ENCODE peak calls at places on chromosomes 1 and 21, in nine cellular contexts. Q is brain microvascular endothelial cell; L is colonic mucosa; W is suprapubic skin; C is lower lobe of right lung; U is CD4-positive, alpha-beta T cell; K is uterus; N is ovary; Y is heart left ventricle. X is an unnamed sample.

GRCh38 chr1:242452573-242452972 is 71.9 kb downstream of the PLD5 start:
- DNase-seq in K (no peak), W (no peak), U (no peak), Y (no peak), C (no peak), N (no peak), L (no peak), Q (no peak), X (no peak)

GRCh38 chr1:174713796-174714195 is 266.0 kb downstream of the GPR52 start:
- DNase-seq in N (no peak), L (no peak), K (no peak), Y (no peak), C (no peak), U (no peak), W (no peak), Q (no peak), X (no peak)

GRCh38 chr1:61223140-61223539 is 140.8 kb downstream of the NFIA start:
- DNase-seq in Q (no peak), C (no peak), U (no peak), K (no peak), W (no peak), N (no peak), Y (no peak), L (no peak), X (no peak)

GRCh38 chr1:6511056-6511455 is 19.6 kb upstream of the PLEKHG5 start:
- DNase-seq in U (no peak), W (no peak), C (no peak), L (no peak), N (no peak), Q (no peak), K (no peak), Y (peak), X (no peak)

GRCh38 chr1:31548518-31548898 is 27.8 kb upstream of the TINAGL1 start:
- DNase-seq in U (no peak), K (peak), Q (no peak), L (no peak), Y (no peak), W (no peak), C (peak), N (peak), X (no peak)

GRCh38 chr21:33212159-33212851 is 17.4 kb upstream of the IFNAR2 start:
- DNase-seq in C (no peak), Q (peak), U (no peak), K (no peak), W (no peak), Y (no peak), L (no peak), N (no peak), X (no peak)

GRCh38 chr1:27141266-27142003 is 13.5 kb downstream of the SLC9A1 start:
- DNase-seq in C (peak), Y (no peak), U (no peak), W (no peak), L (peak), K (no peak), Q (no peak), N (no peak), X (no peak)

GRCh38 chr1:45895406-45895805 is 92.0 kb downstream of the MAST2 start:
- DNase-seq in U (no peak), K (no peak), Q (no peak), W (no peak), Y (no peak), N (no peak), L (no peak), C (no peak), X (no peak)

GRCh38 chr1:2310332-2311183 is 80.8 kb downstream of the MORN1 start:
- DNase-seq in U (no peak), N (peak), L (no peak), C (no peak), K (peak), Q (no peak), W (no peak), Y (no peak), X (peak)

GRCh38 chr21:42645211-42646075 is 8.0 kb upstream of the PDE9A start:
- DNase-seq in W (no peak), U (no peak), C (no peak), Y (peak), L (no peak), K (no peak), Q (no peak), N (no peak), X (no peak)

GRCh38 chr1:205142105-205142475 is 20.3 kb upstream of the RBBP5 start:
- DNase-seq in L (no peak), N (no peak), U (no peak), Q (no peak), K (no peak), C (no peak), Y (no peak), W (no peak), X (no peak)

GRCh38 chr1:212007896-212008295 is 27.5 kb downstream of the INTS7 start:
- DNase-seq in U (no peak), Q (no peak), N (no peak), W (no peak), C (no peak), Y (no peak), K (no peak), L (no peak), X (no peak)

GRCh38 chr1:53919675-53920066 is 25.7 kb downstream of the DIO1 start:
- DNase-seq in L (no peak), W (no peak), Q (peak), C (no peak), N (no peak), K (no peak), U (no peak), Y (no peak), X (no peak)

GRCh38 chr1:99647460-99647859 is 1.5 kb downstream of the PALMD start:
- DNase-seq in C (no peak), K (no peak), Y (peak), N (no peak), Q (no peak), W (no peak), L (no peak), U (no peak), X (no peak)

GRCh38 chr1:216670118-216670870 is 52.9 kb downstream of the ESRRG start:
- DNase-seq in K (no peak), Q (no peak), C (no peak), U (no peak), N (no peak), Y (no peak), L (no peak), W (no peak), X (no peak)

GRCh38 chr1:53112861-53113260 is 29.6 kb downstream of the SLC1A7 start:
- DNase-seq in Y (no peak), K (no peak), W (no peak), Q (no peak), N (no peak), U (no peak), L (no peak), C (no peak), X (no peak)

GRCh38 chr1:15717418-15718131 is 18.5 kb upstream of the SLC25A34 start:
- DNase-seq in Y (peak), Q (no peak), N (no peak), U (no peak), W (no peak), L (no peak), K (no peak), C (peak), X (no peak)

GRCh38 chr1:59107516-59107915 is 189.4 kb upstream of the FGGY start:
- DNase-seq in N (no peak), C (no peak), L (no peak), Y (peak), U (no peak), Q (no peak), K (peak), W (peak), X (no peak)

GRCh38 chr1:158026641-158027040 is 33.2 kb downstream of the KIRREL1 start:
- DNase-seq in Q (no peak), U (no peak), N (no peak), C (no peak), Y (no peak), W (no peak), K (no peak), L (no peak), X (no peak)

GRCh38 chr1:43441166-43441893 is 12.4 kb downstream of the HYI start:
- DNase-seq in C (no peak), K (peak), U (no peak), W (no peak), Q (no peak), L (no peak), Y (no peak), N (no peak), X (no peak)

GRCh38 chr1:229815076-229815475 is 189.0 kb downstream of the URB2 start:
- DNase-seq in Q (no peak), L (no peak), N (no peak), U (no peak), C (no peak), Y (no peak), K (no peak), W (no peak), X (no peak)

GRCh38 chr1:65525297-65526048 is 105.0 kb downstream of the LEPR start:
- DNase-seq in W (no peak), Q (no peak), K (peak), C (peak), N (peak), U (no peak), Y (peak), L (no peak), X (no peak)

GRCh38 chr1:109619405-109619654 is at the start of gene GNAT2:
- DNase-seq in K (no peak), L (no peak), U (no peak), C (no peak), Y (no peak), N (no peak), Q (no peak), W (no peak), X (no peak)

GRCh38 chr1:109714661-109715372 is 2.8 kb downstream of the GSTM5 start:
- DNase-seq in C (no peak), K (no peak), Q (no peak), U (no peak), Y (no peak), L (no peak), N (no peak), W (no peak), X (no peak)

GRCh38 chr1:44557756-44558155 is 116.5 kb downstream of the TMEM53 start:
- DNase-seq in U (no peak), N (no peak), K (no peak), Y (no peak), Q (no peak), C (no peak), L (no peak), W (no peak), X (no peak)

GRCh38 chr1:44553771-44554170 is 120.5 kb downstream of the TMEM53 start:
- DNase-seq in Q (peak), K (no peak), N (no peak), W (no peak), U (no peak), Y (no peak), L (no peak), C (no peak), X (no peak)

GRCh38 chr1:44554706-44555105 is 119.6 kb downstream of the TMEM53 start:
- DNase-seq in L (no peak), N (no peak), K (no peak), U (no peak), Y (no peak), Q (no peak), W (no peak), C (no peak), X (no peak)

GRCh38 chr1:44549491-44549890 is 124.8 kb downstream of the TMEM53 start:
- DNase-seq in K (no peak), Y (no peak), U (no peak), W (no peak), C (no peak), Q (no peak), N (no peak), L (no peak), X (no peak)

GRCh38 chr1:44553127-44553758 is 121.0 kb downstream of the TMEM53 start:
- DNase-seq in L (no peak), W (no peak), C (no peak), Q (no peak), K (no peak), Y (no peak), N (no peak), U (no peak), X (no peak)
- H3K27ac ChIP-seq in L (no peak), W (no peak), C (no peak), Q (no peak), K (no peak), Y (no peak), N (no peak), U (no peak), X (peak)

GRCh38 chr21:41422546-41423372 is 3.3 kb upstream of the MX1 start:
- DNase-seq in L (no peak), N (no peak), U (no peak), W (no peak), Q (no peak), C (no peak), K (no peak), Y (no peak), X (no peak)

GRCh38 chr21:41418393-41418792 is 7.6 kb upstream of the MX1 start:
- DNase-seq in W (no peak), K (no peak), L (no peak), Y (no peak), N (no peak), C (no peak), Q (no peak), U (no peak), X (no peak)

GRCh38 chr21:41418956-41419680 is 6.9 kb upstream of the MX1 start:
- DNase-seq in C (no peak), K (no peak), L (no peak), Q (no peak), N (no peak), Y (no peak), W (peak), U (no peak), X (no peak)

GRCh38 chr21:41425588-41425953 is 468 bp upstream of the MX1 start:
- DNase-seq in K (no peak), W (no peak), C (no peak), Y (no peak), Q (no peak), N (no peak), L (no peak), U (no peak), X (no peak)

DNA sequence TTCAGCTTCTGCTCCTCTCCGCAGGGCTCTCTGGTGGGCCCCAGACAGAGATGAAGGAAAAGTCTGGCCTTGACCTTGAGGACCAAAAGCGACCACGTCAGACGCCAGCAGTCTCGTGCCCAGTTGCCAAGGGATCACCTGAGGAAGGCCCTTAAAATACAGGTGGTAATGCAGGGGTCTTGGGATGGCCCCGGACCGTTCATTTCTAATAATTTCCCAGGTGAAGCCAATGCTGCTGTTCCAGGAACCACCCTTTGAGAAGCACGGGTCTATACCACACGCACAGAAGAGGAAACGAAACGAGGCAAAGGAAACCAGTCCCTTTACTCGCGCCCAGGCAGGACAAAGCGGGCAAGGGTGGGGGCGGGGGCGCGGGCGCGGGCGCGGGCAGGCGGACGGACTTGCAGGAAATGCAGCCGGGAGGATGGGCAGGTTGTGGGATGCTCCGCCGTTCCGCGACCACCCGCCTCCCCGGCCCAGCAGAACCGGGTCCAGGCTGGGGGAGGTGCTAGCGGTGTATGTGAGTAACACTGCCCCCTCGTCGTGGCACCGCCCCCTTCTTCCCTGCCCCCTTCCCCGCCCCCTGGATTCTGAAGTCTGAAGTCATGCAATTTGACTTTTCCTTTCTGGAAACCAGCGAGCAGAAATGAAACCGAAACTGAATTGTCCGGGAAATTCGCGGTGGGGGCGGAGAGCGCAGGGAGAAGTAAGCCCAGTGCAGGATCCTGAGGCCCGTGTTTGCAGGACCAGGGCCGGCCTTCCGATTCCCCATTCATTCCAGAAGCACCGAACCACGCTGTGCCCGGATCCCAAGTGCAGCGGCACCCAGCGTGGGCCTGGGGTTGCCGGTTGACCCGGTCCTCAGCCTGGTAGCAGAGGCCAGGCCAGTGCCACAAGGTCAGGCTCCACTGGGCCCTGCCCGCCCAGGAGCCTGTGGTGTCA is 5.8 kb upstream of the MX1 start:
- DNase-seq in N (peak), Q (peak), C (peak), U (peak), W (peak), Y (peak), K (peak), L (peak), X (peak)
- H3K27ac ChIP-seq in N (peak), Q (peak), C (peak), U (peak), W (peak), Y (peak), K (peak), L (peak), X (peak)

GRCh38 chr1:236016782-236017400 is 48.0 kb downstream of the NID1 start:
- DNase-seq in N (no peak), C (no peak), Y (no peak), Q (no peak), U (no peak), L (no peak), W (no peak), K (no peak), X (no peak)
- H3K27ac ChIP-seq in N (peak), C (peak), Y (peak), Q (no peak), U (no peak), L (no peak), W (peak), K (peak), X (no peak)

DNA sequence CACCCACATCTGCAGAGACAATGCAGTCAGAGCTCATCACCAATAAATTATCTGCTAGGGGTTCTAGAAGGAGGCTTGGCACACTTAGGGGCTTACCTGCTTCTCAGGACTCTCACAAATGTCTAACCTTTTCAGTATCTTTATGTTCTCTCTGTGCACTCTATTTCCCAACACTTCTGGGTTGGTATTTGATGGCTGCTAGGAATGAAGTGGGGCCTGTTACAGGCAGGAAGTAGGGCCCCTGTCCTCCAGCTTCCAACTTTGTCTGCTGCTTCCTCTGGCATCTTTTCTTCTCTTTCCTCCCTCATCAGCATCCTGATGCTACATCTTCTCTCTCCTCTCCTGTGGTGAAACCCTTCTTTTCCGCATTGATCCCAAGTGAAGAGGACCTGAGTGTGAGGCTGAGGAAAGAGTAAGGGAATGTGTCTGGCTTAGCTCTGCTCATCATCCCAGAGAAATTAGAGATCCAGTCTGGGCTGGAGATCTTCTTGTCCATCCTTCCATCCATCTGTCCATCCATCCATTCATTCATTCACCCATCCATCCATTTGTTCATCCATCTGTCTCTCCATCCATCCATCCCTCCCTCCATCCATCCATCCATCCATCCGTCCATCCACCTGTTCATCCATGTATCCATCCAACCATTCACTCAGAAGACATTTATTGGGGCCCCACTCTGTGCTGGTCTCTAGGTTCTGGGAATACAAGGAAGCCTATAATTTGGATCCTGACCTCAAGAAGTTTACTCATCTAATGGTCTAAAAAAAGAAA is 2.9 kb upstream of the CSRP1 start:
- DNase-seq in U (no peak), K (no peak), W (no peak), L (no peak), N (no peak), C (no peak), Q (no peak), Y (no peak), X (no peak)
- H3K27ac ChIP-seq in U (no peak), K (peak), W (no peak), L (no peak), N (no peak), C (no peak), Q (no peak), Y (no peak), X (no peak)

DNA sequence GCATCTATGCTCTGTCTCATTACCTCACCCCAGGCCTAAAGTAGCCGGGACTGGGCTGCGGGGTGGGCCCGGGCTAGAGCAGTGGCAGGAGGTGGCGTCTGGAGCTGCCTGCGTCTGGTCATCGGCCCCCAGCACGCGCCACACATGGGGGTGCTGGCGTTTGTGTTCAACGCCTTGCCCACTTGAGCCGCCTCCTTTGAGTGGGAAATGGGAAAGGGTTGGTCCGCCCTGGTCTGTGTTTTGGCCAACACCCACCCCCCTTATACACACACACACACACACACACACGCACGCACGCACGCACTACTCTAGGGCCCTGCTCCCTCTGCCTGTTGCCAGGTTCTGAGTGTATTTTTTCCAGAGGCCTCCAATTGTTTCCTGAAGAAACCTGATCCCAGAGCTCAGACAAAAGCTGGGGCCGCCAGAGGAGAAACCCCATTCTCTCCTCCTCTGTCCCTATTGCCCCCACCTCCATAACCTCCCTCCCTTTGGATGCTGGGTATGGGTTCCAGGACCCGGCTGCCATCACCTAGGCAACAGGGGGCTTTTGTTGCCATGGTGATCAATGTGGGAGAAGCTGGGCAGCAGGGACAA is 10.1 kb downstream of the VANGL2 start:
- DNase-seq in Y (no peak), W (no peak), U (no peak), C (no peak), N (no peak), K (no peak), L (no peak), Q (no peak), X (no peak)
- H3K27ac ChIP-seq in Y (no peak), W (peak), U (no peak), C (no peak), N (no peak), K (no peak), L (no peak), Q (no peak), X (no peak)

DNA sequence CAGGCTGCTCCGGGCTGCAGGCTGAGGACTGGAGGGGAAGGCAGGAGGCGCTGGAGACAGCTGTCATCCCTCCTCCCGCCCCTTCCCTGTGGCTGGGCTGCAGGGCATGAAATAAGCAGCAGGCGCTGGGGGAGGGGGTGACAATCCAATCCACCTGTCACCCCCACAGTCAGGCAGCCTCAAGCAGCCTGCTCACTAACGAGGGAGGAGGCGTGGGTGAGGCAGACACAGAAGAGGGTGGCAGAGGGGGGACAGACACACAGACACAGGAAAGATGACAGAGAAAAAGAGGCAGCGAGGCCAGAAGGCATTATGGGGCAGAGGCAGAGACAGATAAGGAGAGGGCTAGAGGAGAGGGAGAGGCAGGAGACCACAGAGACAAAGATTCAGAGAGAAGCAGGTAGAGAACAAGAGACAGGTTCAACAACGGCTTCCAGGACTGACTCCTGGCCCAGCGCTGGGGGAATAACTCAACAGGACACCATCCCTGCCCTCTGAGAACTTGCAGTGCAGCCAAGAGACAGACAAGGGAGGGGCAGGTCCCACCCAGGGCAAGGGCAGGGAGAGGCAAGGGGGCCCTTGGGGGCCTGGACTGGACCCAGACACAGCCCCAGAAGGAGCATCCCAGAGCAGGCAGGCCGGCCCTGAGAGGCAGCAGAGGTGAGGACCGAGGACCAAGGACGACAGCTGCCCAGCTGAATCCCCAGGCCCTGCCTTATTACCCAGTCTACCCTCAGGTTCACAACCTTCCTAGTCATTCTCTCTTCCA is 11.2 kb downstream of the MEF2D start:
- DNase-seq in U (no peak), C (no peak), Q (no peak), W (no peak), K (no peak), N (no peak), Y (peak), L (no peak), X (peak)
- H3K27ac ChIP-seq in U (peak), C (peak), Q (no peak), W (peak), K (peak), N (peak), Y (peak), L (peak), X (peak)